ENCODE peak calls at places on chromosome 11, in ten cellular contexts. One of them, this sample, is unnamed.

GRCh38 chr11:97973352-97973857 is 1047.3 kb upstream of the CNTN5 start:
- DNase-seq in endodermal cell: no peak
- DNase-seq in ascending aorta: no peak
- DNase-seq in CD8-positive, alpha-beta T cell: no peak
- DNase-seq in ovary: no peak
- DNase-seq in cardiac muscle cell: no peak
- DNase-seq in body of pancreas: no peak
- DNase-seq in left ventricle myocardium inferior: no peak
- DNase-seq in OCI-LY7: no peak
- DNase-seq in mammary epithelial cell: no peak
- DNase-seq in this sample: no peak

GRCh38 chr11:75275581-75275980 is 35.0 kb downstream of the TPBGL start:
- DNase-seq in CD8-positive, alpha-beta T cell: peak; percentile 91
- DNase-seq in ascending aorta: peak; percentile 18
- DNase-seq in body of pancreas: peak; percentile 11
- DNase-seq in cardiac muscle cell: no peak
- DNase-seq in OCI-LY7: peak; percentile 87
- DNase-seq in mammary epithelial cell: no peak
- DNase-seq in left ventricle myocardium inferior: peak; percentile 38
- DNase-seq in ovary: no peak
- DNase-seq in endodermal cell: peak; percentile 65
- DNase-seq in this sample: peak; percentile 93

GRCh38 chr11:8338138-8338537 is 74.5 kb upstream of the LMO1 start:
- DNase-seq in cardiac muscle cell: peak; percentile 57
- DNase-seq in ascending aorta: no peak
- DNase-seq in CD8-positive, alpha-beta T cell: no peak
- DNase-seq in mammary epithelial cell: no peak
- DNase-seq in ovary: no peak
- DNase-seq in left ventricle myocardium inferior: peak; percentile 43
- DNase-seq in endodermal cell: peak; percentile 93
- DNase-seq in body of pancreas: peak; percentile 59
- DNase-seq in OCI-LY7: peak; percentile 21
- DNase-seq in this sample: peak; percentile 68

GRCh38 chr11:25242928-25243327 is 746.1 kb downstream of the LUZP2 start:
- DNase-seq in CD8-positive, alpha-beta T cell: no peak
- DNase-seq in left ventricle myocardium inferior: no peak
- DNase-seq in cardiac muscle cell: no peak
- DNase-seq in ovary: no peak
- DNase-seq in endodermal cell: no peak
- DNase-seq in ascending aorta: no peak
- DNase-seq in OCI-LY7: no peak
- DNase-seq in mammary epithelial cell: peak; percentile 85
- DNase-seq in body of pancreas: no peak
- DNase-seq in this sample: no peak

GRCh38 chr11:68128682-68129327 is 7.6 kb upstream of the CHKA start:
- DNase-seq in mammary epithelial cell: no peak
- DNase-seq in endodermal cell: peak; percentile 87
- DNase-seq in cardiac muscle cell: peak; percentile 97
- DNase-seq in ovary: peak; percentile 91
- DNase-seq in ascending aorta: no peak
- DNase-seq in OCI-LY7: no peak
- DNase-seq in body of pancreas: peak; percentile 97
- DNase-seq in CD8-positive, alpha-beta T cell: no peak
- DNase-seq in left ventricle myocardium inferior: peak; percentile 55
- DNase-seq in this sample: peak; percentile 86

GRCh38 chr11:72824020-72824419 is 9.8 kb downstream of the ATG16L2 start:
- DNase-seq in cardiac muscle cell: no peak
- DNase-seq in OCI-LY7: no peak
- DNase-seq in left ventricle myocardium inferior: no peak
- DNase-seq in ascending aorta: no peak
- DNase-seq in mammary epithelial cell: no peak
- DNase-seq in body of pancreas: no peak
- DNase-seq in CD8-positive, alpha-beta T cell: no peak
- DNase-seq in endodermal cell: no peak
- DNase-seq in ovary: peak; percentile 30
- DNase-seq in this sample: peak; percentile 44

GRCh38 chr11:27861706-27862430 is 161.6 kb upstream of the BDNF start:
- DNase-seq in OCI-LY7: no peak
- DNase-seq in endodermal cell: no peak
- DNase-seq in mammary epithelial cell: peak; percentile 79
- DNase-seq in CD8-positive, alpha-beta T cell: no peak
- DNase-seq in cardiac muscle cell: peak; percentile 86
- DNase-seq in left ventricle myocardium inferior: no peak
- DNase-seq in ovary: no peak
- DNase-seq in ascending aorta: no peak
- DNase-seq in body of pancreas: no peak
- DNase-seq in this sample: no peak

GRCh38 chr11:46726206-46726862 is 7.3 kb downstream of the F2 start:
- DNase-seq in OCI-LY7: no peak
- DNase-seq in CD8-positive, alpha-beta T cell: no peak
- DNase-seq in body of pancreas: no peak
- DNase-seq in cardiac muscle cell: no peak
- DNase-seq in left ventricle myocardium inferior: no peak
- DNase-seq in mammary epithelial cell: no peak
- DNase-seq in ovary: no peak
- DNase-seq in endodermal cell: no peak
- DNase-seq in ascending aorta: no peak
- DNase-seq in this sample: no peak

GRCh38 chr11:5528495-5528894 is 12.0 kb upstream of the UBQLNL start:
- DNase-seq in ascending aorta: no peak
- DNase-seq in body of pancreas: no peak
- DNase-seq in ovary: no peak
- DNase-seq in CD8-positive, alpha-beta T cell: no peak
- DNase-seq in mammary epithelial cell: no peak
- DNase-seq in OCI-LY7: no peak
- DNase-seq in left ventricle myocardium inferior: no peak
- DNase-seq in cardiac muscle cell: no peak
- DNase-seq in endodermal cell: no peak
- DNase-seq in this sample: no peak

GRCh38 chr11:1826552-1827094 is 8.2 kb upstream of the SYT8 start:
- DNase-seq in body of pancreas: peak; percentile 59
- DNase-seq in mammary epithelial cell: peak; percentile 74
- DNase-seq in cardiac muscle cell: peak; percentile 91
- DNase-seq in CD8-positive, alpha-beta T cell: no peak
- DNase-seq in OCI-LY7: peak; percentile 12
- DNase-seq in ascending aorta: peak; percentile 68
- DNase-seq in endodermal cell: peak; percentile 70
- DNase-seq in left ventricle myocardium inferior: no peak
- DNase-seq in ovary: no peak
- DNase-seq in this sample: no peak

GRCh38 chr11:129973809-129974208 is 28.8 kb downstream of the PRDM10 start:
- DNase-seq in left ventricle myocardium inferior: peak; percentile 41
- DNase-seq in CD8-positive, alpha-beta T cell: no peak
- DNase-seq in cardiac muscle cell: no peak
- DNase-seq in mammary epithelial cell: no peak
- DNase-seq in body of pancreas: peak; percentile 44
- DNase-seq in OCI-LY7: no peak
- DNase-seq in ovary: no peak
- DNase-seq in ascending aorta: no peak
- DNase-seq in endodermal cell: peak; percentile 92
- DNase-seq in this sample: no peak

GRCh38 chr11:65777821-65778361 is 2.9 kb downstream of the AP5B1 start:
- DNase-seq in left ventricle myocardium inferior: no peak
- DNase-seq in ascending aorta: no peak
- DNase-seq in body of pancreas: no peak
- DNase-seq in CD8-positive, alpha-beta T cell: peak; percentile 44
- DNase-seq in mammary epithelial cell: no peak
- DNase-seq in cardiac muscle cell: no peak
- DNase-seq in endodermal cell: peak; percentile 40
- DNase-seq in ovary: no peak
- DNase-seq in OCI-LY7: no peak
- DNase-seq in this sample: no peak

GRCh38 chr11:103035656-103036434 is 56.1 kb downstream of the DCUN1D5 start:
- DNase-seq in mammary epithelial cell: peak; percentile 61
- DNase-seq in left ventricle myocardium inferior: no peak
- DNase-seq in body of pancreas: peak; percentile 43
- DNase-seq in ascending aorta: no peak
- DNase-seq in endodermal cell: peak; percentile 65
- DNase-seq in CD8-positive, alpha-beta T cell: no peak
- DNase-seq in ovary: no peak
- DNase-seq in OCI-LY7: peak; percentile 84
- DNase-seq in cardiac muscle cell: peak; percentile 88
- DNase-seq in this sample: peak; percentile 22

GRCh38 chr11:77139201-77139600 is 11.2 kb downstream of the MYO7A start:
- DNase-seq in cardiac muscle cell: no peak
- DNase-seq in ascending aorta: no peak
- DNase-seq in body of pancreas: no peak
- DNase-seq in left ventricle myocardium inferior: no peak
- DNase-seq in ovary: no peak
- DNase-seq in CD8-positive, alpha-beta T cell: no peak
- DNase-seq in OCI-LY7: no peak
- DNase-seq in endodermal cell: no peak
- DNase-seq in mammary epithelial cell: no peak
- DNase-seq in this sample: no peak
- H3K27ac ChIP-seq in cardiac muscle cell: no peak overlapping the region
- H3K27ac ChIP-seq in ascending aorta: no peak overlapping the region
- H3K27ac ChIP-seq in body of pancreas: no peak overlapping the region
- H3K27ac ChIP-seq in left ventricle myocardium inferior: peak overlapping the region; percentile 75
- H3K27ac ChIP-seq in ovary: peak overlapping the region; percentile 72
- H3K27ac ChIP-seq in CD8-positive, alpha-beta T cell: no peak overlapping the region
- H3K27ac ChIP-seq in OCI-LY7: no peak overlapping the region
- H3K27ac ChIP-seq in endodermal cell: no peak overlapping the region
- H3K27ac ChIP-seq in mammary epithelial cell: no peak overlapping the region
- H3K27ac ChIP-seq in this sample: no peak overlapping the region

DNA sequence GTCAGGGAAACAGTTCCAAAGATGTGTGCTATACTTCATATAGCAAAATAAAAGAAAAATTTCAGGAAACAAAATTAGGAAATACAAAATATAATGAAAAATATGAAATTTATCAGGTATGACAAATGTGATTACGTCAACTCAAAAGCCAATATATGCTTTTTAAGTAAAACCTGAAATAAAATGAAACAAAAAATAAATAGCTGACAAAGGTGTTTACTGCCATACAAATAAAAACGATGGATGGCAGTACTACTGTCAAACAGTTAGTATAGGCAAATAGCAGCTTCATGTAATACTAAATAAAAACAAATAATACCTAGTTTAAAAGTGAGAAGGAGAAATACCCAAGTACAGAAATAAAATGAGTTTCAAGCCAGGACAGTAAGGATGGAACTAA is 13.7 kb downstream of the CEP57 start:
- DNase-seq in cardiac muscle cell: no peak
- DNase-seq in mammary epithelial cell: no peak
- DNase-seq in ascending aorta: no peak
- DNase-seq in OCI-LY7: no peak
- DNase-seq in CD8-positive, alpha-beta T cell: no peak
- DNase-seq in body of pancreas: no peak
- DNase-seq in left ventricle myocardium inferior: no peak
- DNase-seq in endodermal cell: no peak
- DNase-seq in ovary: no peak
- DNase-seq in this sample: no peak
- H3K36me3 ChIP-seq in cardiac muscle cell: peaks cover 21% of the 10 kb centered on the region
- H3K36me3 ChIP-seq in mammary epithelial cell: peaks cover 5% of the 10 kb centered on the region
- H3K36me3 ChIP-seq in ascending aorta: peaks cover 8% of the 10 kb centered on the region
- H3K36me3 ChIP-seq in OCI-LY7: peaks cover 74% of the 10 kb centered on the region
- H3K36me3 ChIP-seq in CD8-positive, alpha-beta T cell: peaks cover 14% of the 10 kb centered on the region
- H3K36me3 ChIP-seq in body of pancreas: no peaks in the 10 kb centered on the region
- H3K36me3 ChIP-seq in left ventricle myocardium inferior: peaks cover 41% of the 10 kb centered on the region
- H3K36me3 ChIP-seq in endodermal cell: peaks cover 82% of the 10 kb centered on the region
- H3K36me3 ChIP-seq in ovary: no peaks in the 10 kb centered on the region
- H3K36me3 ChIP-seq in this sample: no peaks in the 10 kb centered on the region

GRCh38 chr11:10443721-10444120 is 11.3 kb upstream of the AMPD3 start:
- DNase-seq in body of pancreas: no peak
- DNase-seq in endodermal cell: no peak
- DNase-seq in cardiac muscle cell: no peak
- DNase-seq in OCI-LY7: no peak
- DNase-seq in mammary epithelial cell: no peak
- DNase-seq in left ventricle myocardium inferior: no peak
- DNase-seq in ascending aorta: no peak
- DNase-seq in ovary: no peak
- DNase-seq in CD8-positive, alpha-beta T cell: no peak
- DNase-seq in this sample: no peak
- H3K4me1 ChIP-seq in body of pancreas: no peaks in the 10 kb centered on the region
- H3K4me1 ChIP-seq in endodermal cell: no peaks in the 10 kb centered on the region
- H3K4me1 ChIP-seq in cardiac muscle cell: no peaks in the 10 kb centered on the region
- H3K4me1 ChIP-seq in OCI-LY7: peaks cover 32% of the 10 kb centered on the region
- H3K4me1 ChIP-seq in mammary epithelial cell: no peaks in the 10 kb centered on the region
- H3K4me1 ChIP-seq in left ventricle myocardium inferior: no peaks in the 10 kb centered on the region
- H3K4me1 ChIP-seq in ascending aorta: no peaks in the 10 kb centered on the region
- H3K4me1 ChIP-seq in ovary: no peaks in the 10 kb centered on the region
- H3K4me1 ChIP-seq in CD8-positive, alpha-beta T cell: peaks cover 27% of the 10 kb centered on the region
- H3K4me1 ChIP-seq in this sample: no peaks in the 10 kb centered on the region

GRCh38 chr11:120197977-120198376 is 12.9 kb upstream of the OAF start:
- DNase-seq in endodermal cell: no peak
- DNase-seq in ovary: no peak
- DNase-seq in cardiac muscle cell: no peak
- DNase-seq in ascending aorta: no peak
- DNase-seq in CD8-positive, alpha-beta T cell: no peak
- DNase-seq in OCI-LY7: no peak
- DNase-seq in body of pancreas: no peak
- DNase-seq in left ventricle myocardium inferior: no peak
- DNase-seq in mammary epithelial cell: no peak
- DNase-seq in this sample: no peak

GRCh38 chr11:120198403-120198786 is 12.4 kb upstream of the OAF start:
- DNase-seq in ascending aorta: no peak
- DNase-seq in OCI-LY7: no peak
- DNase-seq in ovary: no peak
- DNase-seq in left ventricle myocardium inferior: no peak
- DNase-seq in endodermal cell: no peak
- DNase-seq in mammary epithelial cell: no peak
- DNase-seq in cardiac muscle cell: no peak
- DNase-seq in CD8-positive, alpha-beta T cell: no peak
- DNase-seq in body of pancreas: no peak
- DNase-seq in this sample: peak; percentile 51

GRCh38 chr11:120196857-120197253 is 14.0 kb upstream of the OAF start:
- DNase-seq in body of pancreas: no peak
- DNase-seq in ovary: no peak
- DNase-seq in CD8-positive, alpha-beta T cell: no peak
- DNase-seq in endodermal cell: no peak
- DNase-seq in cardiac muscle cell: no peak
- DNase-seq in mammary epithelial cell: no peak
- DNase-seq in ascending aorta: no peak
- DNase-seq in left ventricle myocardium inferior: no peak
- DNase-seq in OCI-LY7: no peak
- DNase-seq in this sample: no peak

GRCh38 chr11:120198787-120199469 is 11.9 kb upstream of the OAF start:
- DNase-seq in OCI-LY7: no peak
- DNase-seq in body of pancreas: no peak
- DNase-seq in endodermal cell: no peak
- DNase-seq in mammary epithelial cell: no peak
- DNase-seq in ovary: no peak
- DNase-seq in left ventricle myocardium inferior: no peak
- DNase-seq in cardiac muscle cell: no peak
- DNase-seq in ascending aorta: no peak
- DNase-seq in CD8-positive, alpha-beta T cell: no peak
- DNase-seq in this sample: peak; percentile 89

DNA sequence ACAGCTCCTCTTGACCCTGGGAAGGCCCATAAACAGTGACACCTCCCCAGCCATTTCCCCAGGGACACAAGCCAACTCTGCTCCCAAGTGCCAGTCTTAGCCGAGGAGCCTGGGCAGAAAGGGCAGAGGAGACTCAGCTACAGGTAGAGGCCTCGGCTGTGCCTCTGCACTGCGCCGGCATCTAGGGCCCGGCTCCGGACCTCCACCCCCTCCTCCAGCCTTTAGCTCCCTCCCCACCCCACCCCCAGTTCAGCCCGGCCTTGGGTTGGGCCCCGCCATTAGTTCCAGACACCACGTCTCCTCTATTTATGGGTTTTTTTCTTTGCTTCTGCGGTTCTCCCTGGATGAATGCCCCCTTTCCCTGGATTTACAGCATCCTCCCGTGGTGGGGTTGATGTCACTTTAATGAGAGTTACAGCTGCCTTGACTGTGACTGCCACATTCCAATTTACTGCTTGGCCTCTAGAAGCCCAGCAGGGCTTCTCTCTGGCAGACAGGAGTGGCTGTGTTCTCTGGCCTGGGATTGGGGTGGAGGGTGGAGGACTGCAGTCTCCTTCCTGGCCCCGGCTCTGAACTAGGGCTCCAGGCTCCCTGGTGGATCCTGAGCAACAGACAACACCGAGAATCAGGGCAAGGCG is 13.5 kb upstream of the OAF start:
- DNase-seq in CD8-positive, alpha-beta T cell: no peak
- DNase-seq in left ventricle myocardium inferior: no peak
- DNase-seq in endodermal cell: peak; percentile 82
- DNase-seq in cardiac muscle cell: no peak
- DNase-seq in ovary: no peak
- DNase-seq in mammary epithelial cell: no peak
- DNase-seq in body of pancreas: no peak
- DNase-seq in OCI-LY7: no peak
- DNase-seq in ascending aorta: no peak
- DNase-seq in this sample: peak; percentile 82
- H3K27ac ChIP-seq in CD8-positive, alpha-beta T cell: no peak overlapping the region
- H3K27ac ChIP-seq in left ventricle myocardium inferior: peak overlapping the region; percentile 44
- H3K27ac ChIP-seq in endodermal cell: peak overlapping the region; percentile 47
- H3K27ac ChIP-seq in cardiac muscle cell: no peak overlapping the region
- H3K27ac ChIP-seq in ovary: no peak overlapping the region
- H3K27ac ChIP-seq in mammary epithelial cell: no peak overlapping the region
- H3K27ac ChIP-seq in body of pancreas: no peak overlapping the region
- H3K27ac ChIP-seq in OCI-LY7: no peak overlapping the region
- H3K27ac ChIP-seq in ascending aorta: no peak overlapping the region
- H3K27ac ChIP-seq in this sample: peak overlapping the region; percentile 91

This sample was measured in Peyer's patch.